ENCODE peak calls at places on chromosomes 13 and 19, in five cellular contexts. H is fibroblast of the conjunctiva, V is substantia nigra, M is occipital lobe, W is brain microvascular endothelial cell. N is an unnamed sample.

GRCh38 chr13:49097374-49097773 is 121.7 kb downstream of the FNDC3A start:
- DNase-seq in V (no peak), M (no peak), H (peak), W (peak), N (no peak)

GRCh38 chr13:80132741-80133601 is 208.0 kb downstream of the SPRY2 start:
- DNase-seq in H (no peak), W (peak), V (peak), M (peak), N (peak)

GRCh38 chr13:40315416-40316064 is 350.9 kb downstream of the FOXO1 start:
- DNase-seq in H (no peak), M (no peak), W (no peak), V (no peak), N (no peak)

GRCh38 chr19:49338691-49339363 is 3.6 kb downstream of the CD37 start:
- DNase-seq in V (no peak), H (no peak), M (peak), W (peak), N (peak)

GRCh38 chr13:107642841-107643240 is 572.5 kb downstream of the LIG4 start:
- DNase-seq in M (no peak), H (no peak), W (no peak), V (no peak), N (no peak)

GRCh38 chr13:100089633-100090032 is 740 bp downstream of the PCCA start:
- DNase-seq in V (no peak), W (no peak), M (no peak), H (no peak), N (no peak)

GRCh38 chr13:27383104-27383921 is 41.1 kb upstream of the GTF3A start:
- DNase-seq in H (no peak), M (no peak), W (no peak), V (no peak), N (no peak)

GRCh38 chr19:29636553-29637325 is 28.5 kb upstream of the PLEKHF1 start:
- DNase-seq in M (no peak), H (no peak), W (no peak), V (no peak), N (no peak)

GRCh38 chr13:40963927-40964326 is 55.2 kb downstream of the ELF1 start:
- DNase-seq in H (no peak), V (no peak), M (no peak), W (no peak), N (peak)

GRCh38 chr13:65746522-65746921 is 1483.6 kb downstream of the PCDH9 start:
- DNase-seq in H (no peak), M (no peak), V (no peak), W (no peak), N (no peak)